ENCODE peak calls at places on chromosomes 2 and 18, in four cellular contexts. E is right lobe of liver, P is heart right ventricle, N is H9. K is an unnamed sample.

GRCh38 chr2:241636983-241637232 is at the start of gene THAP4:
- DNase-seq in E (peak), P (peak), N (no peak), K (no peak)

GRCh38 chr2:240960963-240961876 is 37.2 kb upstream of the SNED1 start:
- DNase-seq in E (peak), P (no peak), N (peak), K (peak)

GRCh38 chr2:233100192-233100998 is 40.3 kb downstream of the INPP5D start:
- DNase-seq in E (no peak), P (no peak), N (no peak), K (peak)

GRCh38 chr2:105888625-105889024 is 143.9 kb downstream of the NCK2 start:
- DNase-seq in E (no peak), P (no peak), N (no peak), K (peak)

GRCh38 chr2:217807753-217808152 is 195.0 kb downstream of the TNS1 start:
- DNase-seq in E (no peak), P (no peak), N (no peak), K (no peak)

GRCh38 chr18:11040359-11040758 is 109.0 kb downstream of the PIEZO2 start:
- DNase-seq in E (no peak), P (no peak), N (no peak), K (no peak)

GRCh38 chr2:239824866-239825704 is 200.1 kb downstream of the NDUFA10 start:
- DNase-seq in E (peak), P (no peak), N (peak), K (peak)

GRCh38 chr2:165067958-165068612 is 112.8 kb upstream of the SLC38A11 start:
- DNase-seq in E (no peak), P (peak), N (peak), K (peak)

GRCh38 chr2:121884515-121884915 is 129.1 kb downstream of the TSN start:
- DNase-seq in E (no peak), P (no peak), N (no peak), K (peak)

GRCh38 chr2:129428086-129428660 is 551.3 kb upstream of the RAB6C start:
- DNase-seq in E (no peak), P (no peak), N (no peak), K (no peak)

GRCh38 chr2:237434916-237435315 is 21.0 kb upstream of the COL6A3 start:
- DNase-seq in E (no peak), P (no peak), N (no peak), K (no peak)

GRCh38 chr2:67457699-67458098 is 60.6 kb downstream of the ETAA1 start:
- DNase-seq in E (no peak), P (no peak), N (no peak), K (no peak)

GRCh38 chr18:57060814-57061213 is 86.1 kb upstream of the BOD1L2 start:
- DNase-seq in E (no peak), P (no peak), N (peak), K (no peak)

GRCh38 chr2:151182396-151182795 is 79.3 kb downstream of the RBM43 start:
- DNase-seq in E (no peak), P (no peak), N (no peak), K (no peak)

GRCh38 chr2:170157025-170157684 is 20.8 kb upstream of the MYO3B start:
- DNase-seq in E (no peak), P (no peak), N (no peak), K (no peak)

GRCh38 chr2:180124273-180124881 is 117.3 kb upstream of the CWC22 start:
- DNase-seq in E (no peak), P (no peak), N (peak), K (peak)

GRCh38 chr2:246489-247145 is 17.2 kb downstream of the SH3YL1 start:
- DNase-seq in E (no peak), P (peak), N (no peak), K (peak)

GRCh38 chr2:164671664-164672396 is 50.5 kb upstream of the GRB14 start:
- DNase-seq in E (no peak), P (no peak), N (no peak), K (no peak)

GRCh38 chr18:79770501-79770815 is 27.3 kb upstream of the KCNG2 start:
- DNase-seq in E (peak), P (no peak), N (no peak), K (peak)

GRCh38 chr2:54641988-54642387 is 81.5 kb upstream of the EML6 start:
- DNase-seq in E (peak), P (peak), N (no peak), K (no peak)

GRCh38 chr2:199458017-199458805 is 472 bp upstream of the SATB2 start:
- DNase-seq in E (peak), P (no peak), N (peak), K (peak)

GRCh38 chr2:226799976-226800940 is 638 bp upstream of the IRS1 start:
- DNase-seq in E (peak), P (peak), N (peak), K (peak)

GRCh38 chr2:165927774-165928173 is 25.8 kb downstream of the TTC21B start:
- DNase-seq in E (no peak), P (no peak), N (no peak), K (no peak)

GRCh38 chr2:235047171-235048160 is 95.6 kb downstream of the SH3BP4 start:
- DNase-seq in E (peak), P (no peak), N (no peak), K (peak)

GRCh38 chr2:43220229-43220981 is 6.0 kb downstream of the ZFP36L2 start:
- DNase-seq in E (no peak), P (no peak), N (no peak), K (no peak)

GRCh38 chr18:45353530-45353929 is 261.7 kb upstream of the SLC14A2 start:
- DNase-seq in E (no peak), P (no peak), N (no peak), K (no peak)

GRCh38 chr2:40348665-40349064 is 103.2 kb downstream of the SLC8A1 start:
- DNase-seq in E (no peak), P (no peak), N (no peak), K (no peak)

GRCh38 chr2:176702169-176702568 is 432.9 kb downstream of the MTX2 start:
- DNase-seq in E (no peak), P (no peak), N (no peak), K (no peak)

GRCh38 chr2:97723156-97724072 is 10.0 kb downstream of the ZAP70 start:
- DNase-seq in E (no peak), P (no peak), N (no peak), K (no peak)

GRCh38 chr2:18626256-18626668 is 36.9 kb upstream of the NT5C1B start:
- DNase-seq in E (no peak), P (no peak), N (no peak), K (no peak)

GRCh38 chr2:45712538-45712937 is 61.1 kb downstream of the PRKCE start:
- DNase-seq in E (no peak), P (no peak), N (no peak), K (peak)

GRCh38 chr2:214536625-214537024 is 125.8 kb downstream of the VWC2L start:
- DNase-seq in E (no peak), P (no peak), N (no peak), K (no peak)

GRCh38 chr2:168456526-168457176 is 579 bp downstream of the CERS6 start:
- DNase-seq in E (peak), P (peak), N (no peak), K (peak)

DNA sequence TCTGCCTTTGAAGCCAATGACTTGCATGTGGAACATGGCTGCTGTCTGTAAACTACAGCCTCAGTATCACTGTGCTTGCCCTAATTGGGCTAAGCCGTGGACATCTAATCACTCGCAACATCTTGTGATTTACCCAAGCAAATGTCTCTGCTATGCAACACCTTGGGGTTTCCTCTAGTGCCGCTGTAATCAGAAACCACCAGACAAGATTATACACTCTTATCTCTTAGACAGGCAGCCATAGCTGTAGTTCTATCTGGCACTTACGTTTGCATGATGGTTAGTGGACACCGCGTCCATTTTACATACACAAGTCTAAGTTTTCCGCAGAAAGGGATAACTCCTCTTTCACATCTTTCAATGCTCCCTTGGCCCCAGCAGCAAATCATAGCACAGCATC is 204.3 kb upstream of the CCDC68 start:
- DNase-seq in E (no peak), P (no peak), N (no peak), K (no peak)
- H3K27ac ChIP-seq in E (no peak), P (no peak), N (no peak), K (no peak)

DNA sequence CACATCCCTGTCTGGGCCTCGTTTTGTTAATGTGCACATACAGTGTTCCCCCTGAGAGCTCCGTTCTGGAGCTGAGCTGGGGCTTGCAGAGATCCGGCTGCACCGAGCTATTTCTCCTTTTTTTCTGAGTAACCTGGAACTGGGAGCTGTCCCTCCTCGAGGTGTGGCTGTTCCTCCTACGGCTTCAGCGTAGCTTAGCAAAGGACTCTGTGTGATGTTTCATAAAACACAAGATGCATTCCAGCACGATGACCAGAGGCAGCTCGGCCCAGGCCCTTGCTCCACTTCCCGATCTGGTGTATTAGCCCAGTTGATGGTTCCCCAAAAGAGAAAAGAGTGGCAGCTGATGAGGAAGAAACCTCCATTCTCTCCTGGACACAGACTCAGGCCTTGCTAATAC is 103.0 kb downstream of the FAM210A start:
- DNase-seq in E (no peak), P (no peak), N (no peak), K (no peak)
- H3K27ac ChIP-seq in E (no peak), P (no peak), N (no peak), K (no peak)

GRCh38 chr18:61581578-61582204 is 248.5 kb downstream of the CDH20 start:
- DNase-seq in E (peak), P (peak), N (peak), K (peak)

GRCh38 chr18:61583548-61583947 is 250.3 kb downstream of the CDH20 start:
- DNase-seq in E (no peak), P (no peak), N (no peak), K (no peak)

GRCh38 chr18:61580061-61580460 is 246.8 kb downstream of the CDH20 start:
- DNase-seq in E (no peak), P (no peak), N (no peak), K (no peak)

GRCh38 chr18:61579581-61579980 is 246.4 kb downstream of the CDH20 start:
- DNase-seq in E (no peak), P (no peak), N (no peak), K (no peak)

GRCh38 chr18:61582205-61582710 is 249.0 kb downstream of the CDH20 start:
- DNase-seq in E (no peak), P (peak), N (no peak), K (no peak)
- H3K27ac ChIP-seq in E (no peak), P (peak), N (no peak), K (no peak)

GRCh38 chr2:27721884-27722485 is 49.5 kb upstream of the MRPL33 start:
- DNase-seq in E (no peak), P (no peak), N (no peak), K (no peak)
- H3K27ac ChIP-seq in E (no peak), P (peak), N (no peak), K (no peak)

K was measured in endodermal cell.